ENCODE peak calls at places on chromosomes 13 and 19, in ten cellular contexts. H is astrocyte of the spinal cord; V is CD4-positive, alpha-beta T cell; S is HT-29; L is activated T-cell treated with anti-CD3 and anti-CD28 coated beads, Interleukin-2, amount 50 U/mL, for 72 hours; Q is activated naive CD4-positive, alpha-beta T cell treated with anti-CD3 and anti-CD28 coated beads, Interleukin-2, amount 10 ng/mL, durations not matched to agents 7 days and 5 days; P is GM18507; Z is occipital lobe; M is cardiac fibroblast; X is M059J. F is an unnamed sample.

GRCh38 chr19:9797871-9798270 is 21.0 kb downstream of the FBXL12 start:
- DNase-seq in H (no peak), L (no peak), Z (no peak), V (no peak), X (no peak), P (no peak), M (no peak), S (peak; percentile 27), Q (no peak), F (no peak)

GRCh38 chr19:5644051-5644450 is 21.2 kb downstream of the SAFB start:
- DNase-seq in P (no peak), Z (no peak), S (no peak), V (no peak), H (no peak), X (no peak), Q (no peak), L (no peak), M (no peak), F (no peak)

GRCh38 chr13:70391678-70392077 is 283.4 kb upstream of the KLHL1 start:
- DNase-seq in Q (no peak), P (no peak), Z (no peak), X (no peak), M (no peak), S (peak; percentile 73), L (no peak), H (no peak), V (no peak), F (no peak)

GRCh38 chr13:95676100-95676774 is 702 bp upstream of the DNAJC3 start:
- DNase-seq in V (no peak), Z (no peak), M (peak; percentile 46), X (peak; percentile 39), P (no peak), H (peak; percentile 44), Q (peak; percentile 41), L (peak; percentile 38), S (peak; percentile 83), F (peak; percentile 64)

GRCh38 chr13:36453518-36453917 is 21.2 kb downstream of the CCNA1 start:
- DNase-seq in X (peak; percentile 11), M (no peak), L (no peak), S (peak; percentile 43), V (no peak), Z (no peak), H (peak; percentile 32), P (no peak), Q (no peak), F (no peak)

GRCh38 chr13:82817133-82817532 is 1065.1 kb downstream of the SLITRK1 start:
- DNase-seq in L (no peak), Q (no peak), P (no peak), H (no peak), S (no peak), X (no peak), V (no peak), M (no peak), Z (no peak), F (no peak)

GRCh38 chr13:76292726-76293125 is 593.5 kb downstream of the KCTD12 start:
- DNase-seq in H (no peak), Z (no peak), X (no peak), V (no peak), Q (no peak), M (peak; percentile 42), P (no peak), L (no peak), S (no peak), F (no peak)

GRCh38 chr13:25466880-25467279 is 95.1 kb downstream of the ATP8A2 start:
- DNase-seq in H (no peak), S (no peak), V (no peak), M (no peak), Z (no peak), X (no peak), L (no peak), Q (no peak), P (no peak), F (no peak)

GRCh38 chr19:4077800-4078683 is 11.3 kb upstream of the ZBTB7A start:
- DNase-seq in X (peak; percentile 58), S (peak; percentile 38), Q (peak; percentile 72), Z (no peak), M (peak; percentile 54), P (peak; percentile 71), H (no peak), V (no peak), L (peak; percentile 67), F (peak; percentile 89)

GRCh38 chr19:4758082-4758481 is 33.5 kb upstream of the FEM1A start:
- DNase-seq in H (no peak), P (no peak), L (no peak), S (no peak), Z (no peak), M (no peak), Q (no peak), X (no peak), V (no peak), F (no peak)

GRCh38 chr19:10305139-10305806 is 4.3 kb downstream of the ZGLP1 start:
- DNase-seq in X (peak; percentile 51), V (no peak), P (no peak), S (no peak), Z (peak; percentile 56), H (no peak), L (no peak), M (no peak), Q (no peak), F (peak; percentile 82)

GRCh38 chr13:37277435-37278144 is 172.1 kb upstream of the CSNK1A1L start:
- DNase-seq in L (no peak), H (no peak), M (peak; percentile 55), P (no peak), Q (no peak), V (no peak), X (peak; percentile 44), S (no peak), Z (no peak), F (no peak)

GRCh38 chr19:2221250-2221831 is 14.8 kb downstream of the PLEKHJ1 start:
- DNase-seq in X (no peak), L (no peak), Z (no peak), P (no peak), Q (no peak), V (no peak), H (peak; percentile 33), M (peak; percentile 34), S (no peak), F (no peak)

GRCh38 chr13:35784286-35784951 is 307.9 kb upstream of the MAB21L1 start:
- DNase-seq in X (no peak), S (no peak), Q (no peak), V (no peak), M (no peak), H (no peak), L (no peak), P (no peak), Z (no peak), F (no peak)

GRCh38 chr13:55563267-55563666 is 1577.5 kb upstream of the PRR20A start:
- DNase-seq in H (no peak), L (no peak), Z (no peak), S (no peak), Q (no peak), P (no peak), M (no peak), V (no peak), X (no peak), F (no peak)

GRCh38 chr13:49247722-49248432 is at the start of gene CDADC1:
- DNase-seq in L (peak; percentile 97), M (peak; percentile 96), P (peak; percentile 92), Q (peak; percentile 96), H (peak; percentile 96), S (peak; percentile 98), X (peak; percentile 92), V (peak; percentile 70), Z (peak; percentile 92), F (peak; percentile 99)

GRCh38 chr13:32048816-32049215 is 17.2 kb downstream of the FRY start:
- DNase-seq in M (no peak), P (no peak), H (no peak), L (no peak), V (no peak), Z (no peak), S (peak; percentile 92), Q (no peak), X (peak; percentile 59), F (no peak)

GRCh38 chr13:98570929-98571372 is 6.0 kb downstream of the STK24 start:
- DNase-seq in Z (no peak), P (peak; percentile 70), V (no peak), H (peak; percentile 50), Q (peak; percentile 67), S (peak; percentile 70), X (no peak), L (peak; percentile 45), M (no peak), F (no peak)

GRCh38 chr19:46791944-46792343 is 3.5 kb upstream of the SLC1A5 start:
- DNase-seq in H (no peak), M (no peak), V (no peak), Q (peak; percentile 63), Z (no peak), X (peak; percentile 90), S (no peak), L (no peak), P (no peak), F (no peak)

GRCh38 chr13:99431927-99432636 is 69.2 kb upstream of the TM9SF2 start:
- DNase-seq in Q (no peak), H (no peak), X (no peak), L (no peak), V (no peak), M (no peak), S (no peak), Z (no peak), P (no peak), F (no peak)

GRCh38 chr19:38744298-38744681 is at the start of gene CAPN12:
- DNase-seq in M (no peak), X (no peak), L (no peak), Q (no peak), P (no peak), S (no peak), H (no peak), V (no peak), Z (no peak), F (no peak)

GRCh38 chr19:49689133-49690072 is at the start of gene ADM5:
- DNase-seq in Q (peak; percentile 51), X (peak; percentile 31), M (no peak), L (peak; percentile 54), V (no peak), Z (peak; percentile 35), H (no peak), P (no peak), S (peak; percentile 90), F (peak; percentile 80)

GRCh38 chr19:37698216-37698615 is 21.3 kb downstream of the ZNF607 start:
- DNase-seq in L (no peak), V (no peak), X (no peak), M (no peak), Z (no peak), Q (no peak), H (no peak), P (no peak), S (no peak), F (no peak)

GRCh38 chr19:8129061-8129460 is 20.3 kb downstream of the FBN3 start:
- DNase-seq in X (no peak), L (no peak), Z (no peak), Q (no peak), V (no peak), M (no peak), P (no peak), S (no peak), H (no peak), F (no peak)

GRCh38 chr13:106595623-106596022 is 27.7 kb upstream of the ARGLU1 start:
- DNase-seq in X (no peak), M (peak; percentile 8), H (no peak), V (no peak), P (no peak), S (no peak), L (no peak), Z (no peak), Q (no peak), F (no peak)

GRCh38 chr13:51666316-51666715 is 82.1 kb downstream of the WDFY2 start:
- DNase-seq in V (no peak), H (no peak), L (no peak), M (no peak), P (no peak), Q (no peak), Z (no peak), X (no peak), S (no peak), F (no peak)

GRCh38 chr19:14475251-14476073 is at the start of gene PTGER1:
- DNase-seq in M (peak; percentile 36), Z (no peak), X (peak; percentile 50), V (no peak), H (peak; percentile 23), L (peak; percentile 67), S (peak; percentile 38), Q (peak; percentile 58), P (no peak), F (no peak)

GRCh38 chr19:40982594-40983101 is 8.4 kb upstream of the CYP2B6 start:
- DNase-seq in Q (no peak), S (no peak), V (no peak), Z (peak; percentile 7), H (no peak), M (no peak), X (peak; percentile 26), P (no peak), L (no peak), F (no peak)